ENCODE peak calls at places on chromosome 6, in ten cellular contexts. V is stimulated activated CD8-positive, alpha-beta memory T cell treated with anti-CD3 and anti-CD28 coated beads, Interleukin-2, amount 100 ng/mL, for 48 hours; O is EL; F is NCI-H2107; R is effector memory CD4-positive, alpha-beta T cell; I is AML-193; M is fibroblast of lung; D is stimulated activated CD4-positive, alpha-beta T cell treated with anti-CD3 and anti-CD28 coated beads, Interleukin-12 subunit alpha, Interleukin-12 subunit beta, amount 100 ng/mL, for 48 hours; T is T-helper 1 cell; H is GM04504. C is an unnamed sample.

GRCh38 chr6:113684382-113684901 is 172.7 kb upstream of the MARCKS start:
- DNase-seq in T (no peak), I (no peak), O (no peak), V (no peak), R (no peak), H (no peak), M (no peak), F (no peak), D (no peak), C (peak)

GRCh38 chr6:88983532-88983931 is 20.1 kb upstream of the RNGTT start:
- DNase-seq in I (peak), M (peak), F (no peak), H (no peak), T (no peak), R (no peak), V (no peak), D (no peak), O (peak), C (peak)

GRCh38 chr6:47275640-47276039 is 34.1 kb downstream of the TNFRSF21 start:
- DNase-seq in H (no peak), V (no peak), O (no peak), F (no peak), M (no peak), I (no peak), T (no peak), R (no peak), D (no peak), C (no peak)

GRCh38 chr6:12749531-12750379 is 33.2 kb downstream of the PHACTR1 start:
- DNase-seq in I (no peak), V (no peak), O (peak), R (no peak), M (no peak), H (no peak), T (no peak), F (peak), D (no peak), C (no peak)

GRCh38 chr6:111301914-111302313 is 181.1 kb downstream of the REV3L start:
- DNase-seq in M (no peak), O (no peak), H (no peak), D (no peak), V (no peak), F (no peak), T (no peak), I (no peak), R (no peak), C (peak)

GRCh38 chr6:73866305-73866704 is 170.3 kb downstream of the CD109 start:
- DNase-seq in T (no peak), M (no peak), R (no peak), V (no peak), F (no peak), O (no peak), I (no peak), H (no peak), D (no peak), C (no peak)

GRCh38 chr6:73418081-73418741 is 23.6 kb downstream of the DDX43 start:
- DNase-seq in I (no peak), D (no peak), O (peak), T (no peak), R (no peak), M (peak), H (no peak), F (no peak), V (no peak), C (no peak)

GRCh38 chr6:16181429-16182359 is 52.8 kb downstream of the MYLIP start:
- DNase-seq in F (no peak), V (no peak), H (no peak), M (no peak), I (no peak), T (no peak), D (no peak), R (no peak), O (no peak), C (no peak)

GRCh38 chr6:35360349-35361138 is 18.2 kb downstream of the PPARD start:
- DNase-seq in H (no peak), T (no peak), V (no peak), O (no peak), F (no peak), M (no peak), D (no peak), R (no peak), I (no peak), C (no peak)

GRCh38 chr6:100657678-100658330 is 193.1 kb upstream of the SIM1 start:
- DNase-seq in M (peak), I (peak), H (no peak), D (no peak), V (no peak), T (no peak), F (peak), R (no peak), O (peak), C (peak)

GRCh38 chr6:161829186-161829794 is 555.4 kb upstream of the AGPAT4 start:
- DNase-seq in O (no peak), H (no peak), R (no peak), T (no peak), V (no peak), F (no peak), I (no peak), M (no peak), D (no peak), C (no peak)

GRCh38 chr6:136763255-136763654 is 29.0 kb downstream of the MAP3K5 start:
- DNase-seq in O (no peak), H (no peak), M (no peak), T (no peak), D (no peak), I (no peak), R (no peak), V (no peak), F (no peak), C (no peak)

GRCh38 chr6:45665859-45666258 is 288.1 kb upstream of the SUPT3H start:
- DNase-seq in F (no peak), M (no peak), V (no peak), T (no peak), O (no peak), H (no peak), R (no peak), D (no peak), I (no peak), C (no peak)

GRCh38 chr6:158544428-158544827 is 15.5 kb upstream of the TMEM181 start:
- DNase-seq in T (no peak), D (no peak), H (no peak), I (no peak), V (no peak), R (no peak), O (no peak), F (no peak), M (no peak), C (no peak)

GRCh38 chr6:139713416-139713815 is 339.0 kb upstream of the CITED2 start:
- DNase-seq in I (no peak), R (no peak), D (no peak), T (no peak), O (peak), H (no peak), F (no peak), V (no peak), M (no peak), C (no peak)

GRCh38 chr6:19866900-19867627 is 29.9 kb downstream of the ID4 start:
- DNase-seq in H (peak), I (no peak), D (no peak), R (no peak), T (no peak), F (no peak), V (no peak), O (peak), M (peak), C (no peak)

GRCh38 chr6:29552512-29553051 is 7.0 kb downstream of the UBD start:
- DNase-seq in I (no peak), H (peak), V (no peak), R (no peak), D (no peak), T (no peak), O (peak), F (no peak), M (peak), C (peak)

GRCh38 chr6:86723729-86724128 is 213.6 kb upstream of the HTR1E start:
- DNase-seq in R (no peak), H (no peak), V (no peak), M (no peak), D (no peak), O (peak), F (no peak), I (no peak), T (no peak), C (no peak)

GRCh38 chr6:34671801-34672656 is 24.5 kb downstream of the ILRUN start:
- DNase-seq in F (no peak), V (peak), D (peak), I (no peak), R (peak), H (no peak), O (peak), M (peak), T (peak), C (peak)

GRCh38 chr6:147381734-147382133 is 126.8 kb upstream of the SAMD5 start:
- DNase-seq in V (no peak), M (no peak), F (no peak), O (peak), T (no peak), I (no peak), R (no peak), D (no peak), H (peak), C (no peak)

GRCh38 chr6:151004415-151005024 is 139.0 kb downstream of the MTHFD1L start:
- DNase-seq in F (no peak), R (no peak), O (peak), T (no peak), I (peak), M (peak), H (peak), V (no peak), D (no peak), C (no peak)

GRCh38 chr6:36154286-36154685 is 24.0 kb downstream of the MAPK13 start:
- DNase-seq in I (no peak), V (no peak), D (no peak), T (no peak), F (no peak), R (no peak), M (no peak), H (no peak), O (no peak), C (no peak)

GRCh38 chr6:31399589-31400466 is 3.6 kb upstream of the MICA start:
- DNase-seq in M (peak), F (no peak), D (peak), R (peak), V (peak), I (peak), H (peak), T (peak), O (peak), C (peak)

GRCh38 chr6:73309784-73310502 is 44.1 kb downstream of the DPPA5 start:
- DNase-seq in I (no peak), H (no peak), R (peak), D (peak), T (peak), V (peak), M (peak), O (peak), F (peak), C (peak)

GRCh38 chr6:138161118-138161433 is 663 bp upstream of the ARFGEF3 start:
- DNase-seq in M (no peak), F (no peak), R (no peak), V (no peak), I (no peak), O (no peak), D (no peak), T (no peak), H (no peak), C (no peak)

GRCh38 chr6:17431581-17431980 is 38.2 kb downstream of the CAP2 start:
- DNase-seq in D (no peak), F (no peak), T (no peak), V (no peak), O (peak), R (no peak), H (peak), I (no peak), M (peak), C (no peak)

GRCh38 chr6:30007132-30007764 is 53.8 kb upstream of the POLR1H start:
- DNase-seq in F (peak), H (no peak), O (no peak), D (no peak), T (peak), V (no peak), R (no peak), I (no peak), M (no peak), C (no peak)

GRCh38 chr6:168507297-168507696 is 66.3 kb downstream of the SMOC2 start:
- DNase-seq in I (no peak), R (no peak), M (no peak), D (no peak), H (no peak), V (no peak), F (no peak), T (no peak), O (no peak), C (no peak)

GRCh38 chr6:88730602-88731001 is 232.8 kb downstream of the RNGTT start:
- DNase-seq in T (no peak), V (no peak), H (no peak), R (no peak), F (no peak), M (no peak), I (no peak), D (no peak), O (peak), C (no peak)

GRCh38 chr6:148492654-148493290 is 150.1 kb downstream of the SASH1 start:
- DNase-seq in F (no peak), D (no peak), H (no peak), T (no peak), O (no peak), V (no peak), M (no peak), I (no peak), R (no peak), C (no peak)

GRCh38 chr6:88376759-88377387 is 210.7 kb upstream of the CNR1 start:
- DNase-seq in O (peak), H (peak), T (no peak), F (no peak), R (no peak), M (peak), V (no peak), D (no peak), I (no peak), C (no peak)